ENCODE peak calls at places on chromosomes 16 and 17, in ten cellular contexts. One of them, this sample, is unnamed.

GRCh38 chr16:695355-696089 is 5.3 kb upstream of the WDR24 start:
- DNase-seq in neural progenitor cell: peak
- DNase-seq in activated CD4-positive, alpha-beta T cell treated with anti-CD3 and anti-CD28 coated beads for 24 hours: peak
- DNase-seq in upper lobe of right lung: no peak
- DNase-seq in midbrain: no peak
- DNase-seq in HFF-Myc: no peak
- DNase-seq in OCI-M1: no peak
- DNase-seq in amniotic epithelial cell: no peak
- DNase-seq in activated naive CD4-positive, alpha-beta T cell treated with anti-CD3 and anti-CD28 coated beads, Interleukin-2, amount 10 ng/mL, durations not matched to agents 7 days and 5 days: peak
- DNase-seq in T-helper 9 cell: peak
- DNase-seq in this sample: no peak

GRCh38 chr16:9258423-9259051 is 167.1 kb downstream of the HAPSTR1 start:
- DNase-seq in midbrain: peak
- DNase-seq in amniotic epithelial cell: no peak
- DNase-seq in neural progenitor cell: peak
- DNase-seq in HFF-Myc: no peak
- DNase-seq in upper lobe of right lung: no peak
- DNase-seq in OCI-M1: peak
- DNase-seq in T-helper 9 cell: no peak
- DNase-seq in activated CD4-positive, alpha-beta T cell treated with anti-CD3 and anti-CD28 coated beads for 24 hours: no peak
- DNase-seq in activated naive CD4-positive, alpha-beta T cell treated with anti-CD3 and anti-CD28 coated beads, Interleukin-2, amount 10 ng/mL, durations not matched to agents 7 days and 5 days: peak
- DNase-seq in this sample: peak

GRCh38 chr17:67602974-67603373 is 114.8 kb upstream of the NOL11 start:
- DNase-seq in amniotic epithelial cell: peak
- DNase-seq in activated naive CD4-positive, alpha-beta T cell treated with anti-CD3 and anti-CD28 coated beads, Interleukin-2, amount 10 ng/mL, durations not matched to agents 7 days and 5 days: peak
- DNase-seq in T-helper 9 cell: peak
- DNase-seq in neural progenitor cell: peak
- DNase-seq in midbrain: no peak
- DNase-seq in activated CD4-positive, alpha-beta T cell treated with anti-CD3 and anti-CD28 coated beads for 24 hours: peak
- DNase-seq in HFF-Myc: no peak
- DNase-seq in upper lobe of right lung: no peak
- DNase-seq in OCI-M1: peak
- DNase-seq in this sample: peak

GRCh38 chr17:74404218-74404617 is 27.7 kb upstream of the GPRC5C start:
- DNase-seq in T-helper 9 cell: no peak
- DNase-seq in OCI-M1: no peak
- DNase-seq in HFF-Myc: no peak
- DNase-seq in activated naive CD4-positive, alpha-beta T cell treated with anti-CD3 and anti-CD28 coated beads, Interleukin-2, amount 10 ng/mL, durations not matched to agents 7 days and 5 days: no peak
- DNase-seq in neural progenitor cell: peak
- DNase-seq in amniotic epithelial cell: no peak
- DNase-seq in midbrain: no peak
- DNase-seq in activated CD4-positive, alpha-beta T cell treated with anti-CD3 and anti-CD28 coated beads for 24 hours: no peak
- DNase-seq in upper lobe of right lung: no peak
- DNase-seq in this sample: no peak

GRCh38 chr16:80081851-80082250 is 458.9 kb upstream of the DYNLRB2 start:
- DNase-seq in HFF-Myc: no peak
- DNase-seq in activated naive CD4-positive, alpha-beta T cell treated with anti-CD3 and anti-CD28 coated beads, Interleukin-2, amount 10 ng/mL, durations not matched to agents 7 days and 5 days: no peak
- DNase-seq in midbrain: no peak
- DNase-seq in activated CD4-positive, alpha-beta T cell treated with anti-CD3 and anti-CD28 coated beads for 24 hours: no peak
- DNase-seq in T-helper 9 cell: no peak
- DNase-seq in OCI-M1: no peak
- DNase-seq in upper lobe of right lung: no peak
- DNase-seq in neural progenitor cell: no peak
- DNase-seq in amniotic epithelial cell: no peak
- DNase-seq in this sample: no peak

GRCh38 chr16:72537684-72538083 is 365.7 kb upstream of the PMFBP1 start:
- DNase-seq in activated naive CD4-positive, alpha-beta T cell treated with anti-CD3 and anti-CD28 coated beads, Interleukin-2, amount 10 ng/mL, durations not matched to agents 7 days and 5 days: no peak
- DNase-seq in HFF-Myc: peak
- DNase-seq in midbrain: no peak
- DNase-seq in neural progenitor cell: no peak
- DNase-seq in amniotic epithelial cell: peak
- DNase-seq in OCI-M1: no peak
- DNase-seq in upper lobe of right lung: no peak
- DNase-seq in T-helper 9 cell: no peak
- DNase-seq in activated CD4-positive, alpha-beta T cell treated with anti-CD3 and anti-CD28 coated beads for 24 hours: no peak
- DNase-seq in this sample: no peak

GRCh38 chr16:70734522-70734921 is 48.7 kb upstream of the MTSS2 start:
- DNase-seq in T-helper 9 cell: no peak
- DNase-seq in activated naive CD4-positive, alpha-beta T cell treated with anti-CD3 and anti-CD28 coated beads, Interleukin-2, amount 10 ng/mL, durations not matched to agents 7 days and 5 days: no peak
- DNase-seq in activated CD4-positive, alpha-beta T cell treated with anti-CD3 and anti-CD28 coated beads for 24 hours: no peak
- DNase-seq in amniotic epithelial cell: no peak
- DNase-seq in upper lobe of right lung: no peak
- DNase-seq in neural progenitor cell: no peak
- DNase-seq in OCI-M1: no peak
- DNase-seq in HFF-Myc: no peak
- DNase-seq in midbrain: no peak
- DNase-seq in this sample: no peak

GRCh38 chr16:27234171-27234570 is 30.8 kb downstream of the KDM8 start:
- DNase-seq in amniotic epithelial cell: no peak
- DNase-seq in activated CD4-positive, alpha-beta T cell treated with anti-CD3 and anti-CD28 coated beads for 24 hours: no peak
- DNase-seq in OCI-M1: no peak
- DNase-seq in neural progenitor cell: no peak
- DNase-seq in upper lobe of right lung: peak
- DNase-seq in HFF-Myc: no peak
- DNase-seq in T-helper 9 cell: no peak
- DNase-seq in midbrain: no peak
- DNase-seq in activated naive CD4-positive, alpha-beta T cell treated with anti-CD3 and anti-CD28 coated beads, Interleukin-2, amount 10 ng/mL, durations not matched to agents 7 days and 5 days: no peak
- DNase-seq in this sample: no peak

GRCh38 chr17:40813804-40814203 is 8.6 kb downstream of the KRT10 start:
- DNase-seq in T-helper 9 cell: no peak
- DNase-seq in activated CD4-positive, alpha-beta T cell treated with anti-CD3 and anti-CD28 coated beads for 24 hours: no peak
- DNase-seq in activated naive CD4-positive, alpha-beta T cell treated with anti-CD3 and anti-CD28 coated beads, Interleukin-2, amount 10 ng/mL, durations not matched to agents 7 days and 5 days: no peak
- DNase-seq in HFF-Myc: no peak
- DNase-seq in midbrain: no peak
- DNase-seq in OCI-M1: no peak
- DNase-seq in upper lobe of right lung: no peak
- DNase-seq in neural progenitor cell: no peak
- DNase-seq in amniotic epithelial cell: no peak
- DNase-seq in this sample: no peak

GRCh38 chr17:71023631-71024030 is 854.3 kb downstream of the KCNJ2 start:
- DNase-seq in midbrain: no peak
- DNase-seq in HFF-Myc: no peak
- DNase-seq in activated CD4-positive, alpha-beta T cell treated with anti-CD3 and anti-CD28 coated beads for 24 hours: no peak
- DNase-seq in activated naive CD4-positive, alpha-beta T cell treated with anti-CD3 and anti-CD28 coated beads, Interleukin-2, amount 10 ng/mL, durations not matched to agents 7 days and 5 days: no peak
- DNase-seq in upper lobe of right lung: no peak
- DNase-seq in amniotic epithelial cell: peak
- DNase-seq in neural progenitor cell: peak
- DNase-seq in T-helper 9 cell: no peak
- DNase-seq in OCI-M1: no peak
- DNase-seq in this sample: no peak

GRCh38 chr17:71360301-71360700 is 760.5 kb upstream of the SOX9 start:
- DNase-seq in T-helper 9 cell: no peak
- DNase-seq in OCI-M1: no peak
- DNase-seq in amniotic epithelial cell: peak
- DNase-seq in midbrain: no peak
- DNase-seq in activated CD4-positive, alpha-beta T cell treated with anti-CD3 and anti-CD28 coated beads for 24 hours: no peak
- DNase-seq in upper lobe of right lung: no peak
- DNase-seq in HFF-Myc: no peak
- DNase-seq in neural progenitor cell: no peak
- DNase-seq in activated naive CD4-positive, alpha-beta T cell treated with anti-CD3 and anti-CD28 coated beads, Interleukin-2, amount 10 ng/mL, durations not matched to agents 7 days and 5 days: no peak
- DNase-seq in this sample: no peak

GRCh38 chr17:5832886-5833285 is 237.3 kb upstream of the WSCD1 start:
- DNase-seq in neural progenitor cell: peak
- DNase-seq in upper lobe of right lung: no peak
- DNase-seq in amniotic epithelial cell: peak
- DNase-seq in activated CD4-positive, alpha-beta T cell treated with anti-CD3 and anti-CD28 coated beads for 24 hours: no peak
- DNase-seq in T-helper 9 cell: no peak
- DNase-seq in midbrain: no peak
- DNase-seq in HFF-Myc: peak
- DNase-seq in OCI-M1: no peak
- DNase-seq in activated naive CD4-positive, alpha-beta T cell treated with anti-CD3 and anti-CD28 coated beads, Interleukin-2, amount 10 ng/mL, durations not matched to agents 7 days and 5 days: no peak
- DNase-seq in this sample: no peak

GRCh38 chr16:27313422-27314160 is at the start of gene IL4R:
- DNase-seq in OCI-M1: peak
- DNase-seq in amniotic epithelial cell: peak
- DNase-seq in midbrain: no peak
- DNase-seq in HFF-Myc: peak
- DNase-seq in activated CD4-positive, alpha-beta T cell treated with anti-CD3 and anti-CD28 coated beads for 24 hours: no peak
- DNase-seq in upper lobe of right lung: peak
- DNase-seq in activated naive CD4-positive, alpha-beta T cell treated with anti-CD3 and anti-CD28 coated beads, Interleukin-2, amount 10 ng/mL, durations not matched to agents 7 days and 5 days: peak
- DNase-seq in T-helper 9 cell: peak
- DNase-seq in neural progenitor cell: peak
- DNase-seq in this sample: no peak

GRCh38 chr16:74743668-74744299 is 30.8 kb downstream of the FA2H start:
- DNase-seq in OCI-M1: peak
- DNase-seq in activated CD4-positive, alpha-beta T cell treated with anti-CD3 and anti-CD28 coated beads for 24 hours: no peak
- DNase-seq in amniotic epithelial cell: peak
- DNase-seq in neural progenitor cell: no peak
- DNase-seq in HFF-Myc: no peak
- DNase-seq in midbrain: no peak
- DNase-seq in upper lobe of right lung: peak
- DNase-seq in activated naive CD4-positive, alpha-beta T cell treated with anti-CD3 and anti-CD28 coated beads, Interleukin-2, amount 10 ng/mL, durations not matched to agents 7 days and 5 days: no peak
- DNase-seq in T-helper 9 cell: no peak
- DNase-seq in this sample: no peak

GRCh38 chr17:34235389-34236028 is 19.6 kb upstream of the CCL2 start:
- DNase-seq in activated CD4-positive, alpha-beta T cell treated with anti-CD3 and anti-CD28 coated beads for 24 hours: no peak
- DNase-seq in OCI-M1: no peak
- DNase-seq in T-helper 9 cell: no peak
- DNase-seq in upper lobe of right lung: no peak
- DNase-seq in midbrain: no peak
- DNase-seq in neural progenitor cell: peak
- DNase-seq in HFF-Myc: no peak
- DNase-seq in activated naive CD4-positive, alpha-beta T cell treated with anti-CD3 and anti-CD28 coated beads, Interleukin-2, amount 10 ng/mL, durations not matched to agents 7 days and 5 days: no peak
- DNase-seq in amniotic epithelial cell: no peak
- DNase-seq in this sample: no peak

GRCh38 chr16:49366669-49367068 is 6.9 kb upstream of the C16orf78 start:
- DNase-seq in midbrain: no peak
- DNase-seq in neural progenitor cell: no peak
- DNase-seq in activated naive CD4-positive, alpha-beta T cell treated with anti-CD3 and anti-CD28 coated beads, Interleukin-2, amount 10 ng/mL, durations not matched to agents 7 days and 5 days: no peak
- DNase-seq in T-helper 9 cell: no peak
- DNase-seq in activated CD4-positive, alpha-beta T cell treated with anti-CD3 and anti-CD28 coated beads for 24 hours: no peak
- DNase-seq in OCI-M1: no peak
- DNase-seq in HFF-Myc: no peak
- DNase-seq in upper lobe of right lung: no peak
- DNase-seq in amniotic epithelial cell: no peak
- DNase-seq in this sample: no peak

GRCh38 chr16:85179344-85180046 is 67.2 kb upstream of the CIBAR2 start:
- DNase-seq in amniotic epithelial cell: no peak
- DNase-seq in midbrain: no peak
- DNase-seq in activated CD4-positive, alpha-beta T cell treated with anti-CD3 and anti-CD28 coated beads for 24 hours: no peak
- DNase-seq in OCI-M1: no peak
- DNase-seq in activated naive CD4-positive, alpha-beta T cell treated with anti-CD3 and anti-CD28 coated beads, Interleukin-2, amount 10 ng/mL, durations not matched to agents 7 days and 5 days: no peak
- DNase-seq in T-helper 9 cell: no peak
- DNase-seq in upper lobe of right lung: no peak
- DNase-seq in HFF-Myc: no peak
- DNase-seq in neural progenitor cell: no peak
- DNase-seq in this sample: no peak

GRCh38 chr16:30183236-30183960 is at the start of gene CORO1A:
- DNase-seq in activated CD4-positive, alpha-beta T cell treated with anti-CD3 and anti-CD28 coated beads for 24 hours: peak
- DNase-seq in HFF-Myc: no peak
- DNase-seq in T-helper 9 cell: peak
- DNase-seq in neural progenitor cell: peak
- DNase-seq in activated naive CD4-positive, alpha-beta T cell treated with anti-CD3 and anti-CD28 coated beads, Interleukin-2, amount 10 ng/mL, durations not matched to agents 7 days and 5 days: peak
- DNase-seq in amniotic epithelial cell: peak
- DNase-seq in upper lobe of right lung: peak
- DNase-seq in midbrain: peak
- DNase-seq in OCI-M1: peak
- DNase-seq in this sample: peak

This sample was measured in GM18507.